ENCODE peak calls at places on chromosomes 13 and 19, in four cellular contexts. U is cardiac fibroblast, L is EL, E is nucleus accumbens. R is an unnamed sample.

GRCh38 chr13:26861951-26862350 is 101.4 kb upstream of the GPR12 start:
- DNase-seq in L (no peak), E (no peak), U (peak; percentile 1), R (no peak)

GRCh38 chr13:23867027-23867491 is 22.1 kb downstream of the MIPEP start:
- DNase-seq in U (peak; percentile 33), L (peak; percentile 37), E (no peak), R (peak; percentile 48)

GRCh38 chr13:28568286-28568685 is 73.4 kb upstream of the FLT1 start:
- DNase-seq in U (peak; percentile 58), L (peak; percentile 25), E (peak; percentile 6), R (peak; percentile 26)

GRCh38 chr13:31431722-31432137 is 232.0 kb downstream of the B3GLCT start:
- DNase-seq in E (peak; percentile 19), L (peak; percentile 53), U (peak; percentile 65), R (peak; percentile 55)

GRCh38 chr13:46179576-46180368 is 2.2 kb downstream of the LCP1 start:
- DNase-seq in E (no peak), L (no peak), U (no peak), R (no peak)

GRCh38 chr19:33446156-33446917 is 72.8 kb downstream of the CEBPG start:
- DNase-seq in L (no peak), E (no peak), U (no peak), R (no peak)

GRCh38 chr13:110714798-110715394 is 1.4 kb downstream of the ING1 start:
- DNase-seq in E (peak; percentile 80), L (no peak), U (peak; percentile 63), R (no peak)

GRCh38 chr13:51006067-51006800 is 96.6 kb downstream of the RNASEH2B start:
- DNase-seq in L (no peak), E (no peak), U (peak; percentile 31), R (no peak)

R was measured in AG08396.